ENCODE peak calls at places on chromosomes 6 and 20, in five cellular contexts. K is colonic mucosa, H is Karpas-422, Q is HCT116, T is pancreas. I is an unnamed sample.

GRCh38 chr6:147950623-147950987 is 392.0 kb upstream of the SASH1 start:
- DNase-seq in K (no peak), H (no peak), Q (no peak), T (no peak), I (no peak)

GRCh38 chr6:36362551-36363389 is 24.7 kb downstream of the ETV7 start:
- DNase-seq in K (no peak), H (no peak), Q (no peak), T (no peak), I (no peak)

GRCh38 chr6:3377536-3378397 is 79.1 kb downstream of the SLC22A23 start:
- DNase-seq in K (no peak), H (no peak), Q (no peak), T (no peak), I (no peak)

GRCh38 chr6:168024951-168025510 is 27.6 kb downstream of the KIF25 start:
- DNase-seq in K (no peak), H (no peak), Q (no peak), T (no peak), I (no peak)

GRCh38 chr6:157712585-157713295 is 110.3 kb upstream of the SNX9 start:
- DNase-seq in K (no peak), H (no peak), Q (no peak), T (no peak), I (no peak)

GRCh38 chr20:1894471-1894950 is 696 bp upstream of the SIRPA start:
- DNase-seq in K (peak; percentile 53), H (peak; percentile 58), Q (no peak), T (peak; percentile 85), I (peak; percentile 19)

GRCh38 chr20:1322511-1323245 is 6.3 kb downstream of the SDCBP2 start:
- DNase-seq in K (no peak), H (no peak), Q (no peak), T (no peak), I (no peak)

GRCh38 chr6:118934461-118935330 is at the start of gene MCM9:
- DNase-seq in K (peak; percentile 94), H (peak; percentile 97), Q (peak; percentile 68), T (peak; percentile 95), I (peak; percentile 91)

GRCh38 chr6:24313477-24314141 is 44.2 kb downstream of the DCDC2 start:
- DNase-seq in K (no peak), H (no peak), Q (no peak), T (no peak), I (peak; percentile 47)

GRCh38 chr20:31593221-31594001 is 11.7 kb upstream of the ID1 start:
- DNase-seq in K (peak; percentile 94), H (no peak), Q (peak; percentile 98), T (no peak), I (no peak)

GRCh38 chr6:38157905-38158304 is 338.4 kb downstream of the ZFAND3 start:
- DNase-seq in K (no peak), H (no peak), Q (no peak), T (no peak), I (no peak)

GRCh38 chr6:112745765-112746164 is 398.6 kb downstream of the RFPL4B start:
- DNase-seq in K (no peak), H (no peak), Q (no peak), T (no peak), I (no peak)

GRCh38 chr20:40738976-40739375 is 49.9 kb upstream of the MAFB start:
- DNase-seq in K (no peak), H (no peak), Q (no peak), T (no peak), I (no peak)

GRCh38 chr6:113774122-113774835 is 82.9 kb upstream of the MARCKS start:
- DNase-seq in K (no peak), H (peak; percentile 44), Q (peak; percentile 8), T (no peak), I (no peak)

GRCh38 chr20:45343867-45344721 is 4.1 kb downstream of the SDC4 start:
- DNase-seq in K (peak; percentile 80), H (no peak), Q (peak; percentile 72), T (peak; percentile 63), I (no peak)

GRCh38 chr6:153814136-153814535 is 224.9 kb upstream of the OPRM1 start:
- DNase-seq in K (no peak), H (no peak), Q (no peak), T (no peak), I (peak; percentile 5)

GRCh38 chr6:62615366-62616015 is 329.5 kb upstream of the KHDRBS2 start:
- DNase-seq in K (no peak), H (no peak), Q (no peak), T (no peak), I (no peak)

GRCh38 chr6:148521586-148521985 is 178.9 kb downstream of the SASH1 start:
- DNase-seq in K (no peak), H (peak; percentile 57), Q (no peak), T (no peak), I (no peak)

GRCh38 chr20:24746351-24746685 is 202.8 kb upstream of the CST7 start:
- DNase-seq in K (peak; percentile 92), H (no peak), Q (peak; percentile 48), T (peak; percentile 80), I (no peak)

GRCh38 chr6:50707191-50707590 is 6.1 kb upstream of the TFAP2D start:
- DNase-seq in K (no peak), H (no peak), Q (no peak), T (no peak), I (no peak)

GRCh38 chr6:50709366-50709734 is 4.0 kb upstream of the TFAP2D start:
- DNase-seq in K (no peak), H (no peak), Q (no peak), T (no peak), I (no peak)

GRCh38 chr6:50706575-50706974 is 6.8 kb upstream of the TFAP2D start:
- DNase-seq in K (no peak), H (no peak), Q (no peak), T (no peak), I (no peak)

GRCh38 chr6:50707652-50708325 is 5.5 kb upstream of the TFAP2D start:
- DNase-seq in K (no peak), H (no peak), Q (no peak), T (no peak), I (no peak)

DNA sequence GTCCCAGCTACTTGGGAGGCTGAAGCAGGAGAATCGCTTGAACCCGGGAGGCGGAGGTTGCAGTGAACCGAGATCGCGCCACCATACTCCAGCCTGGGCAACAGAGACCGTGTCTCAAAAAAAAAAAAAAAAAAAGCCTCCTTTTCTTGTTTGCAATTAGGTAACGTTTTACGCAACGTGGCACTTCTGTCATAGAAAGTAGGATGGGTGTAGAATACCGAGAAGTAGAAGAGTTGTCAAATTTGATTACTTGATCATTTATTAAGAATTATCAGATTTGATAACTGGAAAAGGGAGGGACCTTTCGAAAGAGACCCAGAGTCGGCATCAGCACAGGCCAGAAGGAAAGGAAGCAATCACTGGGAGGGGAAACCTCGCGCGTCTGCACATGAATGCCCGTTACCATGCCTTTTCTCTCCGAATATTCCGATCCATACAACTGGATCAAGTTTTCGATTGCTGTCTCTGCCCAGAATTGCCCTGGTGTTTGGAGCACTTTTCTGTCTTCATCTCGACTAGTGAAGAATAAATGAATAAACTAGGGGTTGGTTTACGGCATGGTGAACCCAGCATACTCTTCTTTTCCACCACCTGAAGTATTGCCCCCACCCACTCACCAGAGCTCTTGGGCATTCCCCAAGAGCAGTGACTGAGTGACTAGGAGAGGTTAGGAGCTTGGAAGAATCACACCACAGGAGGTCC is 4.5 kb upstream of the TFAP2D start:
- DNase-seq in K (no peak), H (no peak), Q (no peak), T (no peak), I (no peak)
- H3K27me3 ChIP-seq in K (no peaks in the 10 kb centered on the region), H (no peaks in the 10 kb centered on the region), Q (no peaks in the 10 kb centered on the region), T (peaks cover 4% of the 10 kb centered on the region), I (no peaks in the 10 kb centered on the region)

GRCh38 chr20:42906120-42906519 is 283.6 kb downstream of the PTPRT start:
- DNase-seq in K (no peak), H (no peak), Q (no peak), T (no peak), I (no peak)
- H3K4me3 ChIP-seq in K (no peak overlapping the region), H (no peak overlapping the region), Q (no peak overlapping the region), T (no peak overlapping the region), I (no peak overlapping the region)

DNA sequence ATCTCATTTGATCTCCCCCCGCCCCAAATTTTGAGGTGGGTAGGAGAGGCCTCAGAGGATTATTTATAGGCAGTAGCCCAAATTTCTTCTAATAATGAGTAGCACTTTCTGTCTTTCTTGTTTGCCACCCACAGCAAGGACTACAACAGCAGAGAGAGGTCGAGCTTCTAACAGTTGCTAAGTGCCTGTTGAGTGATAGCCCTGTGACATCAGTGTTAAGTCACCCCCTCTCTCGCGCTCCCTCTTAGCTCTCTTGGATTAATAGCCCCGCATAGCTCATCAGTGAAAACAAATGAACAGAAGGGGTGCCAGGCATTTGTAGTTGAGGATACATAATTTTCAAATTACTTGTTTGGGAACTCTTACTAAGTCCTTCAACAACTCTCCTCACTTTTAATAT is 3.5 kb downstream of the ANKRD60 start:
- DNase-seq in K (no peak), H (no peak), Q (no peak), T (no peak), I (no peak)
- H3K27me3 ChIP-seq in K (peaks cover 26% of the 10 kb centered on the region), H (no peaks in the 10 kb centered on the region), Q (peaks cover 11% of the 10 kb centered on the region), T (peaks cover 6% of the 10 kb centered on the region), I (peaks cover 15% of the 10 kb centered on the region)

GRCh38 chr6:101392561-101393230 is 812 bp upstream of the GRIK2 start:
- DNase-seq in K (no peak), H (no peak), Q (no peak), T (peak; percentile 35), I (no peak)
- H3K4me3 ChIP-seq in K (no peak overlapping the region), H (no peak overlapping the region), Q (peak overlapping the region; percentile 61), T (peak overlapping the region; percentile 52), I (no peak overlapping the region)

DNA sequence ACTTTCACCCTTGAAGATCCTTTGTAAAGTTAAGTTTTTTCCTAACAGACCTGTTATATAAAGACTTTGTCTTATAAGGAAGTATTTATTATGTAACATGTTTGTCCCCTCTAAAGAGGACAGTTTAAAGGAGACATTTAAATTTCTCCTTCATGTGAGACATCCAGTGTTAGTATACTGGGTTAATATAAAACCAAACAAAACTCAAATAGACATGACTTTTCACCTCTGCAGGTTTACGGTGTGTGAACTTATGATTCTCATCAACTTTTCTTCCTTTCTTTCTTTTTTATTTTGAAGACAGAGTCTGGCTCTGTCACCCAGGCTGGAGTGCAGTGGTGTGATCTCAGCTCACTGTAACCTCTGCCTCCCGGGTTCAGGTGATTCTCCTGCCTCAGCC is 17.4 kb upstream of the MPC1 start:
- DNase-seq in K (no peak), H (no peak), Q (no peak), T (no peak), I (no peak)
- H3K27me3 ChIP-seq in K (no peaks in the 10 kb centered on the region), H (no peaks in the 10 kb centered on the region), Q (no peaks in the 10 kb centered on the region), T (no peaks in the 10 kb centered on the region), I (no peaks in the 10 kb centered on the region)

DNA sequence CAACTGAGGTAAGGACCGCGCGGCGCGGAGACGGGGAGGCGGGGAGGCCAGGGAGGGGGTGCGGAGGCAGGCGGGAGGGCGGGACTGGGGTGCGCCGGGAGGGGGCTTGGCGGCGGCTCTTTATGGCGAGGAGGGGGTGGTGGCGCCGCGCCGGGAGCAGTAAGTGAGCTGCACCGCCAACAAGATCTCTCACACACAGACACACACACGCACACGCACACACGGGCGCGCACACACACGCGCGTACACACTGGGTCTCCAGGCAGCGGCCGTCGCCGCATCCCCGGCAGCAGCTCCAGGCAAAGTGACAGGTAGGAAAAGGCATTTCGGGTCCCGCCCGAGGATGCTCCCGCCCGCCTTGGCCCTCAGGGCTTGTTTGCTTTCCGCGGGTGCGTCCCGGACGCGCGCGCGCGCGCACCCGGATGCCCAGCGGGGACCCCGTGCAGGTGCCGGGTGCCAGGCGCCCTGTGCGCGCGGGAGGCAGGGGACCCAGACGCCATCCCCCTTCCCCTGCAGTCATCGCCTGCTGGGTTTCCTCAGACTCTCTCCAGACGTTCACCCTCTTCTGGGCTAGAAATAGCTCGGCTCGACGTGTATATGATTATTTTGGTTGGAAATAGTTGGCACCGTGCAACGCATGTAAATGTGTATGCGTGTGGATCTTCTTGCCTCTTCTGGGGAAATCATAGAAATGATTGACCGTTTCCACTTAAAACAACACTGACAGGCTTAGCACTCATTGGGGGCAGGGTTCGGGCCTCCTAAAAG is at the start of gene PLCB4:
- DNase-seq in K (peak; percentile 77), H (no peak), Q (no peak), T (peak; percentile 64), I (no peak)
- H3K4me3 ChIP-seq in K (peak within 1 kb of the TSS; percentile 67), H (no peak within 1 kb of the TSS), Q (peak within 1 kb of the TSS; percentile 74), T (peak within 1 kb of the TSS; percentile 66), I (no peak within 1 kb of the TSS)

I was measured in SJCRH30.